ENCODE peak calls at places on chromosomes 3 and 15, in eight cellular contexts. N is HCT116, H is IMR-90, P is endothelial cell of umbilical vein, U is T-helper 17 cell, O is aorta, M is colonic mucosa, K is OCI-LY7. Y is an unnamed sample. For H3K9me3, the result is how much of the 10 kb centered on the place peaks cover.

GRCh38 chr3:123278446-123278845 is 76.7 kb downstream of the SEC22A start:
- DNase-seq in N (no peak), H (no peak), P (no peak), U (no peak), O (no peak), M (no peak), K (no peak), Y (no peak)

GRCh38 chr3:81300324-81300927 is 461.0 kb downstream of the GBE1 start:
- DNase-seq in N (no peak), H (no peak), P (no peak), U (no peak), O (no peak), M (no peak), K (no peak), Y (no peak)

GRCh38 chr3:150409527-150410310 is 1.6 kb downstream of the TSC22D2 start:
- DNase-seq in N (no peak), H (peak), P (peak), U (peak), O (peak), M (peak), K (peak), Y (peak)

GRCh38 chr3:83500422-83500821 is 1458.4 kb upstream of the CADM2 start:
- DNase-seq in N (no peak), H (no peak), P (no peak), U (no peak), O (no peak), M (no peak), K (no peak), Y (no peak)

GRCh38 chr3:140586311-140586710 is 91.6 kb upstream of the TRIM42 start:
- DNase-seq in N (no peak), H (no peak), P (no peak), U (no peak), O (no peak), M (no peak), K (no peak), Y (no peak)

GRCh38 chr3:157438371-157438735 is 1.7 kb downstream of the PTX3 start:
- DNase-seq in N (no peak), H (no peak), P (peak), U (no peak), O (no peak), M (no peak), K (no peak), Y (no peak)

GRCh38 chr3:102141096-102141912 is 292.0 kb downstream of the NFKBIZ start:
- DNase-seq in N (no peak), H (peak), P (peak), U (no peak), O (no peak), M (no peak), K (no peak), Y (no peak)

GRCh38 chr3:155283092-155284056 is 10.1 kb downstream of the STRIT1 start:
- DNase-seq in N (no peak), H (no peak), P (no peak), U (no peak), O (no peak), M (no peak), K (no peak), Y (no peak)

GRCh38 chr15:75597667-75598341 is 18.7 kb upstream of the PTPN9 start:
- DNase-seq in N (no peak), H (no peak), P (peak), U (peak), O (no peak), M (no peak), K (peak), Y (no peak)

GRCh38 chr3:152574461-152575079 is 260.4 kb upstream of the P2RY1 start:
- DNase-seq in N (peak), H (peak), P (peak), U (no peak), O (peak), M (peak), K (peak), Y (no peak)

GRCh38 chr3:133997871-133998635 is 31.7 kb downstream of the SLCO2A1 start:
- DNase-seq in N (no peak), H (no peak), P (no peak), U (no peak), O (no peak), M (no peak), K (no peak), Y (no peak)

GRCh38 chr15:45747426-45747825 is 112.6 kb downstream of the SQOR start:
- DNase-seq in N (no peak), H (no peak), P (no peak), U (no peak), O (no peak), M (no peak), K (no peak), Y (no peak)

GRCh38 chr3:87167634-87168456 is 59.3 kb upstream of the CHMP2B start:
- DNase-seq in N (peak), H (peak), P (peak), U (no peak), O (no peak), M (peak), K (peak), Y (no peak)

GRCh38 chr15:66891776-66892175 is 173.6 kb upstream of the SMAD3 start:
- DNase-seq in N (no peak), H (no peak), P (no peak), U (no peak), O (no peak), M (peak), K (no peak), Y (no peak)

GRCh38 chr3:5012398-5012797 is 33.2 kb downstream of the BHLHE40 start:
- DNase-seq in N (no peak), H (no peak), P (no peak), U (no peak), O (no peak), M (no peak), K (peak), Y (peak)

GRCh38 chr15:78389356-78389755 is 48.7 kb upstream of the IREB2 start:
- DNase-seq in N (no peak), H (no peak), P (no peak), U (no peak), O (no peak), M (no peak), K (no peak), Y (no peak)

GRCh38 chr3:40766396-40766795 is 241.6 kb downstream of the ZNF621 start:
- DNase-seq in N (no peak), H (no peak), P (no peak), U (no peak), O (no peak), M (no peak), K (no peak), Y (no peak)

GRCh38 chr3:89212614-89213013 is 105.2 kb downstream of the EPHA3 start:
- DNase-seq in N (no peak), H (peak), P (no peak), U (no peak), O (no peak), M (no peak), K (no peak), Y (no peak)

GRCh38 chr3:104810896-104811295 is 555.8 kb upstream of the ALCAM start:
- DNase-seq in N (no peak), H (no peak), P (no peak), U (no peak), O (no peak), M (no peak), K (no peak), Y (no peak)

GRCh38 chr15:94312946-94313345 is 81.6 kb downstream of the MCTP2 start:
- DNase-seq in N (no peak), H (no peak), P (no peak), U (no peak), O (no peak), M (no peak), K (no peak), Y (no peak)

GRCh38 chr3:138360272-138361192 is 12.2 kb downstream of the MRAS start:
- DNase-seq in N (no peak), H (no peak), P (no peak), U (no peak), O (no peak), M (no peak), K (no peak), Y (no peak)

GRCh38 chr15:59399465-59400102 is 26.9 kb upstream of the MYO1E start:
- DNase-seq in N (no peak), H (no peak), P (no peak), U (no peak), O (no peak), M (no peak), K (peak), Y (peak)

GRCh38 chr15:81314378-81314777 is 9.6 kb downstream of the STARD5 start:
- DNase-seq in N (no peak), H (no peak), P (no peak), U (no peak), O (no peak), M (no peak), K (no peak), Y (peak)

GRCh38 chr15:99315636-99316035 is 64.4 kb downstream of the LRRC28 start:
- DNase-seq in N (peak), H (no peak), P (no peak), U (no peak), O (no peak), M (no peak), K (no peak), Y (no peak)

GRCh38 chr3:48273594-48274211 is 32.8 kb downstream of the ZNF589 start:
- DNase-seq in N (peak), H (peak), P (peak), U (peak), O (no peak), M (peak), K (peak), Y (no peak)

GRCh38 chr3:192904632-192905289 is 12.9 kb downstream of the MB21D2 start:
- DNase-seq in N (no peak), H (no peak), P (no peak), U (no peak), O (no peak), M (no peak), K (no peak), Y (no peak)

GRCh38 chr3:117285721-117286120 is 576.1 kb downstream of the TUSC7 start:
- DNase-seq in N (no peak), H (no peak), P (no peak), U (no peak), O (no peak), M (no peak), K (no peak), Y (no peak)

GRCh38 chr15:79914728-79915127 is 17.9 kb upstream of the MTHFS start:
- DNase-seq in N (no peak), H (no peak), P (no peak), U (no peak), O (no peak), M (no peak), K (no peak), Y (no peak)
- H3K9me3 ChIP-seq in N (under half), H (under half), P (under half), U (under half), O (under half), M (under half), K (half or more), Y (half or more)

GRCh38 chr15:25248583-25249235 is 190.1 kb downstream of the UBE3A start:
- DNase-seq in N (no peak), H (no peak), P (no peak), U (no peak), O (peak), M (peak), K (no peak), Y (peak)
- H3K9me3 ChIP-seq in N (under half), H (half or more), P (under half), U (under half), O (under half), M (under half), K (under half), Y (half or more)

DNA sequence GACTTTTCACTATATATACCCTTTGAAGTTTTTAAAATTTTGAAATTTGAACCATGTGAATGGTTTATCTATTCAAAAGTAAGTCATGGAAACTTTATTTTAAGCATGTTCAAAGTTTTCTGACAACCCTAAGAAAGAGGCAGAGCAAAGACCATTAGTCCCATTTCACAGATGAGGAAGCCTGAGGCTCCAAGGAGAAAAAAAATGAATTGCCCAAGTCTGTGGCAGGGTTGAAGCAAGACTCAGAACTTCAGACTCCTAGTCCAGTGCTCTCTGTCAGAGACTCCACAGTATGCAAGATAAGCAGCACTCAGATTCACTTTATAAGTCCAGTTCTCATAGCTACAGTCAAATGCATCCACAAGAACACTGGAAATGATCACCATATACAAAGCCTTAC is 4.5 kb downstream of the RAB43 start:
- DNase-seq in N (no peak), H (no peak), P (no peak), U (no peak), O (no peak), M (no peak), K (no peak), Y (no peak)
- H3K9me3 ChIP-seq in N (under half), H (under half), P (under half), U (under half), O (under half), M (under half), K (under half), Y (under half)

GRCh38 chr3:128861491-128861890 is 17.9 kb upstream of the ACAD9 start:
- DNase-seq in N (no peak), H (no peak), P (no peak), U (no peak), O (no peak), M (no peak), K (no peak), Y (no peak)

GRCh38 chr3:128859573-128860154 is 19.8 kb upstream of the ACAD9 start:
- DNase-seq in N (no peak), H (no peak), P (no peak), U (no peak), O (no peak), M (no peak), K (peak), Y (no peak)

GRCh38 chr3:128855574-128855973 is 23.8 kb upstream of the ACAD9 start:
- DNase-seq in N (no peak), H (no peak), P (no peak), U (no peak), O (no peak), M (no peak), K (no peak), Y (no peak)

GRCh38 chr3:128854382-128854939 is 25.0 kb upstream of the ACAD9 start:
- DNase-seq in N (no peak), H (no peak), P (peak), U (no peak), O (no peak), M (no peak), K (peak), Y (no peak)

GRCh38 chr3:128858167-128858566 is 21.3 kb upstream of the ACAD9 start:
- DNase-seq in N (no peak), H (no peak), P (no peak), U (no peak), O (no peak), M (no peak), K (no peak), Y (no peak)
- H3K9me3 ChIP-seq in N (under half), H (under half), P (under half), U (under half), O (under half), M (under half), K (under half), Y (half or more)

DNA sequence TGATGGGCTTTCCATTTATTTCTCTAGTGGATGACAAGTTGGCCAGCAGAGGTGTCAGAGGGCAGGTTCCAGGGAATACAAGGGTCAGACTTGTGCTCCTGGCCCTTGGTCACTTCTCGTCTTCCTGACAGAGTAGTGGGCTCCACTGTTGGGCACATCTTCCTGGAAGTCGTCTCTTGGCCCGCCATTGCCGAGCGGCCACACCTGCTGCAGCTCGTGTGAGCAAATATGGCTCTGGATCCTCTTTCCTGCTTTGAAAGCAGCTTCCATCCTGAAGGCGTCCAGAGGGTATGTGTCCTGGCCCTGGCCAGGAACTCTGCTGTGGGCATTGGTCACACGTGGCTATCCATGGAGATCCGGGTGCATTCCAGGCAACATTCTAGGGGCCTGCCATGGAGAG is 100.2 kb downstream of the SNRPN start:
- DNase-seq in N (no peak), H (no peak), P (no peak), U (no peak), O (no peak), M (no peak), K (no peak), Y (peak)
- H3K9me3 ChIP-seq in N (half or more), H (half or more), P (half or more), U (half or more), O (half or more), M (under half), K (under half), Y (half or more)

GRCh38 chr3:66423791-66424190 is 77.0 kb downstream of the LRIG1 start:
- DNase-seq in N (no peak), H (peak), P (no peak), U (no peak), O (no peak), M (no peak), K (no peak), Y (no peak)
- H3K9me3 ChIP-seq in N (under half), H (under half), P (under half), U (under half), O (under half), M (under half), K (under half), Y (under half)